ENCODE peak calls at places on chromosomes 7 and 10, in seven cellular contexts. W is transverse colon, Z is upper lobe of left lung, P is esophagus muscularis mucosa, F is SK-N-SH, N is GM12878, L is stomach. K is an unnamed sample.

GRCh38 chr7:34723866-34724490 is 66.0 kb downstream of the NPSR1 start:
- DNase-seq in W (no peak), Z (no peak), P (no peak), F (no peak), N (no peak), L (no peak), K (no peak)

GRCh38 chr7:31437466-31437865 is 76.4 kb upstream of the ITPRID1 start:
- DNase-seq in W (no peak), Z (no peak), P (peak), F (no peak), N (no peak), L (no peak), K (no peak)

GRCh38 chr10:8659982-8660381 is 605.5 kb downstream of the GATA3 start:
- DNase-seq in W (no peak), Z (no peak), P (no peak), F (no peak), N (no peak), L (no peak), K (no peak)

GRCh38 chr10:124225468-124226270 is 132.3 kb upstream of the CHST15 start:
- DNase-seq in W (no peak), Z (no peak), P (no peak), F (no peak), N (no peak), L (peak), K (peak)

GRCh38 chr7:25476863-25477262 is 248.6 kb upstream of the NPVF start:
- DNase-seq in W (no peak), Z (no peak), P (no peak), F (no peak), N (no peak), L (no peak), K (no peak)

GRCh38 chr7:92695308-92696261 is 105.4 kb upstream of the FAM133B start:
- DNase-seq in W (peak), Z (peak), P (no peak), F (no peak), N (no peak), L (peak), K (no peak)

GRCh38 chr7:107387077-107387476 is 82.8 kb upstream of the GPR22 start:
- DNase-seq in W (no peak), Z (no peak), P (no peak), F (peak), N (no peak), L (no peak), K (no peak)

GRCh38 chr7:45143616-45144015 is 14.0 kb upstream of the RAMP3 start:
- DNase-seq in W (no peak), Z (no peak), P (no peak), F (no peak), N (no peak), L (no peak), K (no peak)

GRCh38 chr7:140003913-140004382 is 58.8 kb downstream of the PARP12 start:
- DNase-seq in W (peak), Z (no peak), P (no peak), F (peak), N (peak), L (peak), K (no peak)

GRCh38 chr7:94434031-94434430 is 39.3 kb downstream of the COL1A2 start:
- DNase-seq in W (no peak), Z (no peak), P (no peak), F (no peak), N (no peak), L (no peak), K (no peak)

GRCh38 chr10:77479586-77479985 is 158.0 kb downstream of the KCNMA1 start:
- DNase-seq in W (no peak), Z (no peak), P (no peak), F (no peak), N (no peak), L (no peak), K (no peak)

GRCh38 chr10:30736685-30737232 is 107.2 kb upstream of the LYZL2 start:
- DNase-seq in W (peak), Z (no peak), P (no peak), F (no peak), N (peak), L (peak), K (no peak)

GRCh38 chr10:81414038-81414437 is 461.0 kb upstream of the NRG3 start:
- DNase-seq in W (no peak), Z (no peak), P (no peak), F (no peak), N (no peak), L (no peak), K (no peak)

GRCh38 chr10:21238717-21239116 is 286.8 kb downstream of the SKIDA1 start:
- DNase-seq in W (no peak), Z (no peak), P (no peak), F (no peak), N (no peak), L (no peak), K (no peak)

GRCh38 chr10:43261578-43261965 is 5.3 kb downstream of the RASGEF1A start:
- DNase-seq in W (no peak), Z (no peak), P (no peak), F (no peak), N (no peak), L (no peak), K (no peak)

GRCh38 chr10:21336476-21337170 is 188.9 kb downstream of the SKIDA1 start:
- DNase-seq in W (no peak), Z (peak), P (no peak), F (no peak), N (no peak), L (no peak), K (no peak)

GRCh38 chr7:106865130-106866115 is at the start of gene PIK3CG:
- DNase-seq in W (no peak), Z (no peak), P (no peak), F (no peak), N (peak), L (no peak), K (no peak)

DNA sequence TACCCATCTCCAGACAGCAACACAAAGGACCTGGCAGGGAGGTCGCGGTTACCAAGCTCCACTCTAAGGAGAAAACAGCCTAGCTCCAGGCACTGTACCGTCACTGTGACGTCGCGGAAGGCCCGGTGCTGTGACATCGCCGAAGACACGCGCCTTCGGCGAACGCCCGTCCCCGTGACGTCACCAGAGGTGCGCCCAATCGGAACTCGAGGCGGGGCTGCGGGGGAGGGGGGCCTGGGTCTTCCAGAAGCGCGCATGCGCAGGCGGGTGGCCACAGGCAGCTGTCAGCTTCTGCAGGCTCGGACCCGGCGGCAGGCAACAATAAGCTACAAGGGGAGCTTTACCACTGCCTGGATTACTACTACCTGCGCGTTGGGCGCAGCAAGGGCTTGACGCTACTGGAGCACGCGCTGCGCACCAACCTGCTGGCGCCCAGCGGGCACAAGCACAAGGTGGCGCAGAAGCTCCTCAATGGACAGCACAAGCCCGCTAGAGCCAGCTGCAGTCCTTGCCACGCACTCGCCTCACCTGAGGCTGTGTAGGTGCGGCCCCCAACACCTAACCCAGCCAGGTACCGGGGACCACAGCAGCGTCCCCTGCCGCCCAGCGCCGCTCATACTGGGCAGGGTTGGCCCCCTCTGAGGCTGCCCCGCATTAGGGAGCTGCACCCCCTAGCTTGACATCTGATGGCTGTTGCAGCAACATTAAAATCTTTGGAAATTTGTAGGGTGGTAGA is 208.4 kb downstream of the TPST1 start:
- DNase-seq in W (peak), Z (peak), P (peak), F (peak), N (no peak), L (peak), K (peak)
- TF ChIP-seq POLR2AphosphoS5 in W (no peak), Z (no peak), P (peak), F (no peak), N (no peak), L (no peak), K (no peak)

DNA sequence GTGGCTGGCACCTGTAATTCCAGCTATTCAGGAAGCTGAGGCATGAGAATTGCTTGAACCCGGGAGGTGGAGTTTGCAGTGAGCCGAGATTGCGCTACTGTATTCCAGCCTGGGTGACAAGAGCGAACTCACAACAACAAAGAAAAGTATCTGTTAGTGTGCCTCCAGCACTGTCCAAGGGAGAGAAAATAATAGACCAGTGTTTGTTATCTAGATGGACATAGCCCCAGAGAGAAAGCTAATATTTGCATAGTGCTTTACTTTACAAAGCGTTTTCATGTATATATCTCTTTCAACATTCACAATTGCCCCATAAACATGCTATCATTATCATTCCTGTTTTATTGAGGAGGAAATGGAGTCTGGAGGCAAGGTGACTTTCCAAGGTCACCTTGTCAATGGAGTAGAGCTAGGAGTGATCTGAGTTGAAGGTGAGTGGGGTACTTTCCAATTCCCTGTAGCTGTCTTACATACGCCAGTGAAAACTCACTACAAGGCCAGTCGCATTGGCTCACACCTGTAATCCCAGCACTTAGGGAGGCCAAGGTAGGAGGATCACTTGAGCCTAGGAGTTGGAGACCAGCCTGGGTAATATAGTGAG is 49.7 kb upstream of the KIF5B start:
- DNase-seq in W (no peak), Z (no peak), P (no peak), F (no peak), N (no peak), L (no peak), K (no peak)
- TF ChIP-seq EP300 in W (no peak), Z (no peak), P (no peak), F (no peak), N (no peak), L (no peak), K (no peak)

GRCh38 chr7:36396150-36396549 is 6.5 kb downstream of the ANLN start:
- DNase-seq in W (no peak), Z (no peak), P (no peak), F (no peak), N (no peak), L (no peak), K (no peak)

GRCh38 chr7:36404639-36405408 is 15.2 kb downstream of the ANLN start:
- DNase-seq in W (no peak), Z (no peak), P (no peak), F (no peak), N (no peak), L (no peak), K (no peak)

GRCh38 chr7:36400023-36400422 is 10.4 kb downstream of the ANLN start:
- DNase-seq in W (no peak), Z (no peak), P (no peak), F (no peak), N (no peak), L (no peak), K (no peak)

GRCh38 chr7:36405409-36405803 is 15.7 kb downstream of the ANLN start:
- DNase-seq in W (no peak), Z (no peak), P (no peak), F (no peak), N (no peak), L (no peak), K (no peak)

GRCh38 chr7:36400606-36401005 is 10.9 kb downstream of the ANLN start:
- DNase-seq in W (no peak), Z (no peak), P (no peak), F (no peak), N (no peak), L (no peak), K (no peak)
- TF ChIP-seq POLR2AphosphoS5 in W (no peak), Z (no peak), P (no peak), F (no peak), N (no peak), L (no peak), K (no peak)

GRCh38 chr10:91632671-91633550 is at the start of gene PPP1R3C:
- DNase-seq in W (peak), Z (peak), P (peak), F (peak), N (no peak), L (peak), K (peak)

GRCh38 chr10:91626936-91627335 is 5.9 kb downstream of the PPP1R3C start:
- DNase-seq in W (no peak), Z (no peak), P (no peak), F (no peak), N (no peak), L (no peak), K (no peak)

GRCh38 chr10:91630592-91630991 is 2.3 kb downstream of the PPP1R3C start:
- DNase-seq in W (no peak), Z (no peak), P (no peak), F (no peak), N (no peak), L (no peak), K (no peak)

GRCh38 chr10:91627344-91628102 is 5.3 kb downstream of the PPP1R3C start:
- DNase-seq in W (no peak), Z (no peak), P (no peak), F (no peak), N (no peak), L (no peak), K (no peak)

DNA sequence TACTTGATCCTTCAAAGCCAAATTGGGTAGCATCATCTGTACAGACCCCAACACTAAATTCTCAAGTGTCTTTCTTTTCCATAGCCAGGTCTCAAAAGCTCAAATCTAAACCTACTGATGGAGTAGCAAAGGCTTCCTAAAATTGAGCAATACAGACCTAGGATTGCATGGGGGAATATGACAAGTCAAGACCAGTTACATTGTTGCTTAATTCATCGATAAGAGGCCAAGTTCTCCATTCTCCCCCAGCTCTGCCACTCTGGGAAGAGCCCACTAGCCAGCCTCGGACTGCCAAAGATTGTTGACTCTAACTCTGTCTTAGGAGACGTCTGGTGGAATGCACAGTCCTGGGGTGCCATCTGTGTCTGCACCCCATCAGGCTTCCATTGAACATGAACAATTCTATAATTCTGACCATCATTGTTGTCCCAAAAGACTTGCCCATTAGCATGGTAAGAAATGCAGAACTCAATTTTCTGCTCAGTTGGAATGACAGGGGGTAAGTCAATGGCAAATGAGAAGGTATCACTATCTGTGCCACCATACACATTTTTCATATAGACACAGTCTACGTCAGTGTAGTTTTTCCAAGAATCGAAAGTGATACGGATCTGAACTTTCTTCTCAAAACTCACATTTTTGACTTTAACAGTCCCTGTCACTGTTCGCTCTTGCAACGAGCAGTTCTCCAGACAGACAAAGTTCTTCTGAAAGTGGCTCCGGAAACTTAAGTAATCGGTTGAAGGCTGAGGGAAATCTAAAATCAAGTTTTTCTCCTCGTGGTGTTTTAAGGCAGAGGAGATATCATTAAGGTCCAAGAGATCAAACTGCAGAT is 2.9 kb downstream of the PPP1R3C start:
- DNase-seq in W (no peak), Z (no peak), P (no peak), F (no peak), N (no peak), L (no peak), K (no peak)
- TF ChIP-seq EP300 in W (no peak), Z (no peak), P (no peak), F (no peak), N (no peak), L (no peak), K (no peak)

GRCh38 chr10:29656451-29656992 is 21.8 kb upstream of the SVIL start:
- DNase-seq in W (no peak), Z (no peak), P (no peak), F (no peak), N (no peak), L (no peak), K (no peak)

GRCh38 chr10:29659770-29660097 is 25.0 kb upstream of the SVIL start:
- DNase-seq in W (no peak), Z (no peak), P (no peak), F (no peak), N (no peak), L (no peak), K (no peak)

GRCh38 chr10:29663718-29664117 is 28.9 kb upstream of the SVIL start:
- DNase-seq in W (no peak), Z (no peak), P (no peak), F (no peak), N (no peak), L (no peak), K (no peak)

GRCh38 chr10:29657719-29658274 is 23.0 kb upstream of the SVIL start:
- DNase-seq in W (no peak), Z (no peak), P (no peak), F (no peak), N (no peak), L (no peak), K (no peak)

DNA sequence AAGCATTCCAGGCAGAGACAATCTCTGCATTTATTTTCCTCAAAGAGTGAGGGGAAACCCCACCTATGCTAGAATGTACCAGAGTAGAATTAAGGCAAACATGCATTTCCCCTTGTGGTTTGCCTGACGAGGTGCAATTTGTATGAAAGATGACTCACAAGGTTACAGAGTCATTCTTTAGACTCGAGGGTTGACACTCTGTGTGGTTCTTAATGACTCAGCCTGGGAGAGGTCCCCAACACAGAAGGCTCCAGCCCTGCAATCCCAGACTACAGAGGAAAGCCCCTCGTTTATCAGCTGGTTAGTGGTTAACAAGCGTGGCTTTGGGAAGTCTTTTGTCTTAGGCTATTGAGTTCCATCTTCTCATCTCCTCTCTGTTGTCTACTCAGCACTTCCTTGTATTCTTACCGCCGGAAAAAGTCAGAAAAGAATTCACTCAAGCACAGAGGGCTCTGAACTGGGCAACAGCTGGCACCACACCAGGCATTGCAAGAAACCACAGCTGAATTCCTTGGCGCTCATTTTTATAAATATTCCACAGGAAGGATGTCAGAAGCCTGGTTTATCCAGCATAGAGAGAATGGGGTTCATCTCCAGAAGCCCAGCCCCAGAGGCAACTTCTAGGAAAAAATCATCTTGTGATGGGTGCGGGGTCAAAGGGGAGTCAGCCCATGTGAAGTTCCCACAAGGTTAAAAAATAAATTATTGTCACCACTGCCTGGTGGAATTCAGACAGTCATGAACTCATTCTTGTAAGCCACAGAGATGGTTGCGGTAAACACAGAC is 24.4 kb upstream of the SVIL start:
- DNase-seq in W (peak), Z (peak), P (no peak), F (no peak), N (peak), L (peak), K (no peak)
- TF ChIP-seq POLR2AphosphoS5 in W (no peak), Z (peak), P (peak), F (peak), N (no peak), L (peak), K (no peak)

DNA sequence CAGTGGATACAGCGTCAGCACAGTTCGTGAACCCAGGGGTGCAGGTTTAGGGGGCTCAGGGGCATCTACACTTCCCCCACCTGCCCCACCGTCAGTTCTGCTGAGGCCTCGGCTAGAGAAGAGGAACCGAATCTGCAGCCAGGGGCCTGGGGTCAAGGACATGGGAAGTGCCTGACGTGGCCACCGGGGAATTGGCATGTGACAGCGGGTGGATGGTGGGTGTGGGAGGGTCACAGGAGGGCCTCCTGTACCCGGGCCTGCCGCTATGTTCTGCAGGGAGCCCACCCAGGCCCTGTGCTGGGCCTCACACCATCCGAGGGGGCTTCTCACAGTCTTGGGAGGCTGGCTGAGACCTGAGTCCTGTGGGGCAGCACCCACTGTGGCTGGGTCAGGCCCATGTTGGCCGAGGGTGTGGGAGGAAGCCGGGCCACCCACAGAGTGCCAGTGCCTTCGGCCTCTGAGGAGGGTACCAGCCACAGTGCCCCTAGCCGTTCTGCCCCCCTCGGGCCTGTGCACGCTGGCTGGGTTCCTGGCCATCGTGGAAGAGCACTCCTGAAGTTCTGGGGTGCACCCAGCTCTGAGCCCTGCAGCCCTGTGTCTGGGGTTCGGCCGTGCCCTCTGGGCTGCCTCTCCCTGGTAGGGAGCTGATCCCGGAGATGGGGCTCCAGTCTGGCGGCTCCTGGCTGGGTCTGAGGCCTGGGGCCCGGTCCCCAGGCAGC is 5.9 kb downstream of the TTYH3 start:
- DNase-seq in W (peak), Z (peak), P (no peak), F (peak), N (peak), L (no peak), K (no peak)
- TF ChIP-seq EP300 in W (no peak), Z (peak), P (no peak), F (no peak), N (peak), L (no peak), K (no peak)

GRCh38 chr10:88968316-88968882 is 15.8 kb upstream of the ACTA2 start:
- DNase-seq in W (no peak), Z (no peak), P (no peak), F (no peak), N (no peak), L (no peak), K (no peak)
- TF ChIP-seq POLR2AphosphoS5 in W (no peak), Z (no peak), P (no peak), F (no peak), N (no peak), L (no peak), K (no peak)

K was measured in suprapubic skin.